ENCODE peak calls at places on chromosomes 13 and 19, in four cellular contexts. One of them, this sample, is unnamed.
A peak's percentile ranks its signal among the peaks of the same experiment; 100 is the strongest.

GRCh38 chr19:41795031-41795461 is 1.3 kb upstream of the CEACAM3 start:
- DNase-seq in NCI-H1694: peak; percentile 49
- DNase-seq in AG10803: peak; percentile 28
- DNase-seq in Right ventricle myocardium superior: no peak
- DNase-seq in this sample: no peak

GRCh38 chr19:30406220-30406944 is 34.2 kb downstream of the ZNF536 start:
- DNase-seq in Right ventricle myocardium superior: peak; percentile 58
- DNase-seq in NCI-H1694: no peak
- DNase-seq in AG10803: peak; percentile 61
- DNase-seq in this sample: no peak

GRCh38 chr19:7391218-7391670 is 42.5 kb downstream of the ARHGEF18 start:
- DNase-seq in AG10803: no peak
- DNase-seq in NCI-H1694: no peak
- DNase-seq in Right ventricle myocardium superior: no peak
- DNase-seq in this sample: no peak

GRCh38 chr13:63516124-63516523 is 2100.5 kb upstream of the PCDH20 start:
- DNase-seq in AG10803: no peak
- DNase-seq in NCI-H1694: no peak
- DNase-seq in Right ventricle myocardium superior: no peak
- DNase-seq in this sample: no peak

GRCh38 chr19:41863209-41863931 is 3.3 kb downstream of the RPS19 start:
- DNase-seq in Right ventricle myocardium superior: peak; percentile 45
- DNase-seq in AG10803: no peak
- DNase-seq in NCI-H1694: no peak
- DNase-seq in this sample: no peak

GRCh38 chr19:38898788-38899446 is 501 bp downstream of the SIRT2 start:
- DNase-seq in NCI-H1694: no peak
- DNase-seq in AG10803: peak; percentile 21
- DNase-seq in Right ventricle myocardium superior: peak; percentile 50
- DNase-seq in this sample: peak; percentile 45

GRCh38 chr13:27770809-27771208 is 21.5 kb upstream of the GSX1 start:
- DNase-seq in NCI-H1694: peak; percentile 7
- DNase-seq in Right ventricle myocardium superior: no peak
- DNase-seq in AG10803: peak; percentile 12
- DNase-seq in this sample: no peak

GRCh38 chr19:49506575-49507105 is 5.8 kb upstream of the FCGRT start:
- DNase-seq in NCI-H1694: peak; percentile 47
- DNase-seq in Right ventricle myocardium superior: peak; percentile 66
- DNase-seq in AG10803: no peak
- DNase-seq in this sample: no peak

GRCh38 chr19:50492303-50493052 is 15.8 kb upstream of the GARIN5A start:
- DNase-seq in Right ventricle myocardium superior: peak; percentile 32
- DNase-seq in AG10803: no peak
- DNase-seq in NCI-H1694: no peak
- DNase-seq in this sample: no peak

GRCh38 chr13:99985243-99985874 is 3.8 kb downstream of the ZIC2 start:
- DNase-seq in NCI-H1694: no peak
- DNase-seq in Right ventricle myocardium superior: no peak
- DNase-seq in AG10803: no peak
- DNase-seq in this sample: no peak

GRCh38 chr13:67299072-67299635 is 69.0 kb upstream of the PCDH9 start:
- DNase-seq in Right ventricle myocardium superior: no peak
- DNase-seq in NCI-H1694: no peak
- DNase-seq in AG10803: peak; percentile 86
- DNase-seq in this sample: no peak